ENCODE peak calls at places on chromosome 6, in seven cellular contexts. E is NCI-H510A treated with DMSO at 0.1 percent for 48 hours; U is AG10803; Z is astrocyte of the hippocampus; T is lung microvascular endothelial cell; S is stimulated activated CD8-positive, alpha-beta memory T cell treated with anti-CD3 and anti-CD28 coated beads, Interleukin-4, amount 100 ng/mL, for 48 hours; J is NAMALWA. V is an unnamed sample.

GRCh38 chr6:30544666-30545272 is 11.5 kb downstream of the GNL1 start:
- DNase-seq in E (peak; percentile 48), U (peak; percentile 70), Z (peak; percentile 78), T (peak; percentile 82), S (no peak), J (peak; percentile 69), V (peak; percentile 67)

GRCh38 chr6:17904491-17905120 is 82.8 kb downstream of the KIF13A start:
- DNase-seq in E (no peak), U (peak; percentile 8), Z (no peak), T (no peak), S (no peak), J (no peak), V (no peak)

GRCh38 chr6:158046201-158047119 is 64.8 kb downstream of the SYNJ2 start:
- DNase-seq in E (no peak), U (no peak), Z (no peak), T (no peak), S (no peak), J (no peak), V (no peak)

GRCh38 chr6:45964300-45964699 is 51.4 kb downstream of the CLIC5 start:
- DNase-seq in E (no peak), U (no peak), Z (no peak), T (no peak), S (no peak), J (no peak), V (no peak)

GRCh38 chr6:37547564-37548061 is 47.9 kb upstream of the CCDC167 start:
- DNase-seq in E (no peak), U (peak; percentile 52), Z (peak; percentile 84), T (peak; percentile 72), S (no peak), J (peak; percentile 49), V (peak; percentile 76)

GRCh38 chr6:13519839-13520238 is 32.4 kb upstream of the GFOD1 start:
- DNase-seq in E (no peak), U (no peak), Z (no peak), T (no peak), S (no peak), J (no peak), V (no peak)

GRCh38 chr6:70849348-70850069 is 107.4 kb downstream of the B3GAT2 start:
- DNase-seq in E (no peak), U (peak; percentile 25), Z (no peak), T (no peak), S (no peak), J (no peak), V (no peak)

GRCh38 chr6:83359638-83360037 is 71.2 kb downstream of the ME1 start:
- DNase-seq in E (no peak), U (no peak), Z (no peak), T (no peak), S (no peak), J (no peak), V (no peak)

GRCh38 chr6:28982476-28983266 is 22.4 kb downstream of the ZNF311 start:
- DNase-seq in E (peak; percentile 68), U (peak; percentile 52), Z (peak; percentile 66), T (peak; percentile 72), S (no peak), J (peak; percentile 39), V (no peak)

GRCh38 chr6:9520417-9521151 is 894.3 kb downstream of the TFAP2A start:
- DNase-seq in E (no peak), U (peak; percentile 83), Z (peak; percentile 67), T (peak; percentile 95), S (no peak), J (no peak), V (no peak)

GRCh38 chr6:27019651-27020552 is 227.6 kb upstream of the PRSS16 start:
- DNase-seq in E (peak; percentile 87), U (peak; percentile 93), Z (peak; percentile 91), T (peak; percentile 85), S (peak; percentile 81), J (no peak), V (no peak)

GRCh38 chr6:112941613-112942012 is 594.5 kb downstream of the RFPL4B start:
- DNase-seq in E (no peak), U (no peak), Z (peak; percentile 37), T (no peak), S (no peak), J (no peak), V (no peak)

GRCh38 chr6:30647802-30648460 is 998 bp downstream of the C6orf136 start:
- DNase-seq in E (peak; percentile 47), U (no peak), Z (no peak), T (no peak), S (no peak), J (peak; percentile 80), V (no peak)

GRCh38 chr6:105510746-105511145 is 107.9 kb upstream of the PREP start:
- DNase-seq in E (no peak), U (peak; percentile 75), Z (peak; percentile 62), T (peak; percentile 10), S (no peak), J (no peak), V (no peak)

GRCh38 chr6:158519761-158520160 is 40.1 kb upstream of the TMEM181 start:
- DNase-seq in E (no peak), U (no peak), Z (no peak), T (no peak), S (no peak), J (no peak), V (no peak)

GRCh38 chr6:168196385-168196860 is 117.4 kb upstream of the FRMD1 start:
- DNase-seq in E (peak; percentile 93), U (no peak), Z (no peak), T (no peak), S (no peak), J (no peak), V (no peak)

GRCh38 chr6:13012977-13013680 is 296.6 kb downstream of the PHACTR1 start:
- DNase-seq in E (no peak), U (no peak), Z (peak; percentile 42), T (peak; percentile 25), S (peak; percentile 24), J (no peak), V (no peak)

GRCh38 chr6:37524025-37524647 is 24.4 kb upstream of the CCDC167 start:
- DNase-seq in E (no peak), U (no peak), Z (peak; percentile 88), T (peak; percentile 39), S (no peak), J (no peak), V (no peak)

V was measured in OCI-LY7.